ENCODE peak calls at places on chromosome 13, in seven cellular contexts. V is neuronal stem cell, P is IMR-90, B is H1, A is mesendoderm, L is trophoblast cell, Y is mesenchymal stem cell. N is an unnamed sample.

GRCh38 chr13:103354189-103354588 is 288.0 kb upstream of the SLC10A2 start:
- DNase-seq in V (no peak), P (no peak), B (no peak), A (no peak), L (no peak), Y (no peak), N (no peak)

GRCh38 chr13:113182046-113182445 is 23.6 kb downstream of the PROZ start:
- DNase-seq in V (no peak), P (no peak), B (no peak), A (no peak), L (no peak), Y (peak; percentile 58), N (no peak)

GRCh38 chr13:113774177-113775107 is 15.4 kb downstream of the TMEM255B start:
- DNase-seq in V (no peak), P (peak; percentile 19), B (no peak), A (no peak), L (no peak), Y (peak; percentile 22), N (no peak)

GRCh38 chr13:30037766-30038165 is 187.3 kb upstream of the UBL3 start:
- DNase-seq in V (no peak), P (peak; percentile 59), B (no peak), A (no peak), L (no peak), Y (peak; percentile 26), N (no peak)

GRCh38 chr13:101763191-101763590 is 310.7 kb downstream of the ITGBL1 start:
- DNase-seq in V (no peak), P (no peak), B (no peak), A (peak; percentile 20), L (no peak), Y (no peak), N (no peak)

GRCh38 chr13:25840261-25840660 is 211.6 kb downstream of the SHISA2 start:
- DNase-seq in V (no peak), P (no peak), B (no peak), A (no peak), L (no peak), Y (no peak), N (no peak)

GRCh38 chr13:90700340-90700739 is 647.1 kb upstream of the MIR17HG start:
- DNase-seq in V (no peak), P (no peak), B (no peak), A (no peak), L (no peak), Y (no peak), N (no peak)

GRCh38 chr13:108609353-108609752 is 20.1 kb upstream of the MYO16 start:
- DNase-seq in V (no peak), P (peak; percentile 49), B (no peak), A (peak; percentile 66), L (peak; percentile 46), Y (peak; percentile 45), N (no peak)

GRCh38 chr13:33260168-33261098 is 25.1 kb downstream of the STARD13 start:
- DNase-seq in V (no peak), P (peak; percentile 70), B (no peak), A (no peak), L (peak; percentile 39), Y (no peak), N (no peak)

GRCh38 chr13:96728463-96728862 is 265.8 kb downstream of the OXGR1 start:
- DNase-seq in V (no peak), P (no peak), B (no peak), A (no peak), L (peak; percentile 17), Y (no peak), N (no peak)

GRCh38 chr13:78607409-78608253 is 4.3 kb upstream of the POU4F1 start:
- DNase-seq in V (peak; percentile 23), P (no peak), B (peak; percentile 74), A (peak; percentile 55), L (no peak), Y (no peak), N (peak; percentile 81)

GRCh38 chr13:99307648-99308339 is 595 bp upstream of the GPR183 start:
- DNase-seq in V (no peak), P (peak; percentile 83), B (no peak), A (peak; percentile 81), L (no peak), Y (peak; percentile 93), N (no peak)

GRCh38 chr13:109773786-109774185 is 12.6 kb downstream of the IRS2 start:
- DNase-seq in V (no peak), P (no peak), B (no peak), A (no peak), L (no peak), Y (no peak), N (no peak)

GRCh38 chr13:109773276-109773675 is 13.1 kb downstream of the IRS2 start:
- DNase-seq in V (no peak), P (no peak), B (no peak), A (no peak), L (peak; percentile 41), Y (no peak), N (no peak)

GRCh38 chr13:109779074-109779473 is 7.3 kb downstream of the IRS2 start:
- DNase-seq in V (no peak), P (no peak), B (no peak), A (no peak), L (no peak), Y (no peak), N (no peak)

GRCh38 chr13:109778102-109778542 is 8.3 kb downstream of the IRS2 start:
- DNase-seq in V (no peak), P (peak; percentile 39), B (no peak), A (peak; percentile 29), L (peak; percentile 37), Y (peak; percentile 54), N (no peak)

DNA sequence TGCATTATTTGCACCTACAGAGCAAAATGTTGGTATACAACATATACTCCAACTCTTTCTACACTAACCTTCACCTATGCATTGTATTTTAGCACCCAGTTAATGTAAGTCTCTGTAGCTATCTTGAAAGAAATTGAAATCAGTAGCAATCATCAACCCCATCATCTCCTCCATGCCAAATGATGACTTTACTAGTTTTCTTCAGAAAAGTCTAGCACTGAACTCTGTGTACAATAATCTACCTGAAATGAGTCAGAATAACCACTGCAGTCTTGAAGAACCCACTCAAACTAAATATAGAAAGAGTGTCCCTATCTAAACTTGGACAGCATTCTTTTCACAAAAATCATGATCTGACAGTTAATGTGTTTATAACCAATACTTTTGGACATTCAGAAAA is 9.8 kb downstream of the IRS2 start:
- DNase-seq in V (no peak), P (peak; percentile 33), B (no peak), A (no peak), L (no peak), Y (no peak), N (no peak)
- H3K4me1 ChIP-seq in V (peaks cover 7% of the 10 kb centered on the region), P (peaks cover 15% of the 10 kb centered on the region), B (peaks cover 10% of the 10 kb centered on the region), A (peaks cover 5% of the 10 kb centered on the region), L (no peaks in the 10 kb centered on the region), Y (peaks cover 13% of the 10 kb centered on the region), N (peaks cover 9% of the 10 kb centered on the region)

GRCh38 chr13:20412761-20413355 is 112.8 kb downstream of the CRYL1 start:
- DNase-seq in V (no peak), P (peak; percentile 71), B (no peak), A (peak; percentile 82), L (peak; percentile 10), Y (peak; percentile 43), N (peak; percentile 73)
- H4K8ac ChIP-seq in V (no peak overlapping the region), P (peak overlapping the region; percentile 32), B (no peak overlapping the region), A (no peak overlapping the region), L (peak overlapping the region; percentile 0), Y (no peak overlapping the region), N (no peak overlapping the region)

DNA sequence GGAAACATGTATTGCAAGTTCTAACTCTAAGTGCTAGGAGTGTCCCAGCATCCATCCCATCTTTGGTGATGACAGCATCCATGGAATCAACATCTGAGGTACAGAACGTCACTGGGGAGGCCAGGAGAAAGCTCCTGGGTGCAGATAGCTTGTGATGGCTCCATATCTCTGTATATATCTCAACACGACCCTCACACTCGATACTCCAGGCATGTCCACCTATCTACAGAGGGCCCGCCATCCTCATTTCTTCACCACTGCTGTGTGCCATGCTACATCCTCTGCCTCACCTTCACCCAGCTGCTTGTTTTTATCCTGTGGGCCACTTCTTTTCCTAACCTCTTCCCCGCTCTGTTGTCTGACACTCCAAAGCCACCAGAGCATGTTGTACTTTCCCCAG is 100.4 kb upstream of the SERP2 start:
- DNase-seq in V (no peak), P (no peak), B (no peak), A (no peak), L (no peak), Y (no peak), N (no peak)
- H3K4me1 ChIP-seq in V (no peaks in the 10 kb centered on the region), P (peaks cover 35% of the 10 kb centered on the region), B (no peaks in the 10 kb centered on the region), A (no peaks in the 10 kb centered on the region), L (no peaks in the 10 kb centered on the region), Y (peaks cover 2% of the 10 kb centered on the region), N (no peaks in the 10 kb centered on the region)

GRCh38 chr13:75339635-75340374 is 142.2 kb downstream of the TBC1D4 start:
- DNase-seq in V (no peak), P (no peak), B (no peak), A (no peak), L (no peak), Y (no peak), N (no peak)
- H4K8ac ChIP-seq in V (no peak overlapping the region), P (no peak overlapping the region), B (no peak overlapping the region), A (no peak overlapping the region), L (no peak overlapping the region), Y (no peak overlapping the region), N (no peak overlapping the region)

DNA sequence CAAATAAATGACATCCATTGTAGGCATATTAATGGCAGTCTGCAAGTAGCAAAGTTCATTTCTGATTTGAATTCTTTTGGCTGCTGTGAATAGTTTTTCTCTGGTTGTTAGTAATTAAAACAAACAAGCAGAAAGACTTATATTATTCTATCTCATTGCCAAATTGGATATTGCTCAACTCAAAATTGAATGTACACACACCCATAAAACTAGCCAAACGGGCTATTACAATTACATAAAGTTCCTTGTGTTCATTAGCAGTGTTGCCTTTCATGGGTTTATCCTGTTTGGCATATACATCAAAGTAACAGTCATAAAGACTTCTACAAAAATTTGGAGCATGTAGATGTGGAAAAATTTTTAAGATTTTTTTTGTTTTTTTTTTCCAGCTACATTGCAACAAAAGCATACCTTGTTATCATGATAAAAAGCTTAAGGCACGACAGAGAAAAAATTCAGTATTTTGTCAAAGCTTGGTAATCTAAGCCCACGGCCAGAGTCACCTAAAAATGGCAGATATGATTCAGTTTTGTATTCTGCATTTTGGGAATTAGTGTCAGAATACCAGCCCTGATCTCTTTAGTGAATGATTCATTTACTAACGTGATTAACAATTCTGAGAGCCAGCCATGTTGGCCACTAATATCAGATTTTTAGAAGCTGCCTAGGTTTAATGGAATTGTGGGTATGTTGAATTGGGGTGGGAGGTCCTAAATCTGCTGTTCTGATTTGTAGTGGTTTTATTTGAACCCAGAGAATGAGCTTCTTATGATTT is 108.4 kb downstream of the KLF5 start:
- DNase-seq in V (no peak), P (no peak), B (no peak), A (no peak), L (peak; percentile 97), Y (no peak), N (no peak)
- H3K4me1 ChIP-seq in V (peaks cover 7% of the 10 kb centered on the region), P (peaks cover 8% of the 10 kb centered on the region), B (peaks cover 8% of the 10 kb centered on the region), A (peaks cover 4% of the 10 kb centered on the region), L (peaks cover 17% of the 10 kb centered on the region), Y (peaks cover 2% of the 10 kb centered on the region), N (peaks cover 3% of the 10 kb centered on the region)

GRCh38 chr13:44172411-44172810 is 201.2 kb upstream of the SERP2 start:
- DNase-seq in V (no peak), P (no peak), B (no peak), A (peak; percentile 31), L (peak; percentile 99), Y (no peak), N (no peak)
- H4K8ac ChIP-seq in V (no peak overlapping the region), P (no peak overlapping the region), B (no peak overlapping the region), A (no peak overlapping the region), L (no peak overlapping the region), Y (no peak overlapping the region), N (no peak overlapping the region)

N was measured in H9.